ENCODE peak calls at places on chromosomes 1 and 21, in ten cellular contexts. C is activated naive CD4-positive, alpha-beta T cell; K is cardiac muscle cell; T is lower leg skin; N is H4; U is LoVo; D is activated CD4-positive, alpha-beta T cell treated with anti-CD3 and anti-CD28 coated beads, Interleukin-2, amount 50 U/mL, for 1 hour; P is CD4-positive, alpha-beta T cell; A is neuronal stem cell; I is A549. J is an unnamed sample.

GRCh38 chr1:215682232-215682631 is 115.1 kb downstream of the KCTD3 start:
- DNase-seq in C (no peak), K (no peak), T (no peak), N (no peak), U (no peak), D (no peak), P (no peak), A (no peak), I (no peak), J (no peak)

GRCh38 chr1:26848947-26849774 is 13.8 kb upstream of the SFN start:
- DNase-seq in C (no peak), K (no peak), T (no peak), N (peak; percentile 79), U (peak; percentile 94), D (no peak), P (no peak), A (no peak), I (peak; percentile 84), J (no peak)

GRCh38 chr21:45886610-45887026 is 95.0 kb upstream of the COL6A1 start:
- DNase-seq in C (no peak), K (no peak), T (no peak), N (no peak), U (no peak), D (no peak), P (no peak), A (no peak), I (no peak), J (no peak)

GRCh38 chr1:15330028-15330427 is 79.7 kb upstream of the EFHD2 start:
- DNase-seq in C (no peak), K (no peak), T (no peak), N (no peak), U (no peak), D (no peak), P (no peak), A (no peak), I (no peak), J (no peak)

GRCh38 chr1:11526071-11526895 is 47.3 kb downstream of the DISP3 start:
- DNase-seq in C (no peak), K (no peak), T (peak; percentile 71), N (no peak), U (no peak), D (no peak), P (no peak), A (no peak), I (no peak), J (no peak)

GRCh38 chr1:235468970-235469369 is 35.3 kb downstream of the B3GALNT2 start:
- DNase-seq in C (no peak), K (no peak), T (no peak), N (peak; percentile 28), U (peak; percentile 11), D (no peak), P (no peak), A (no peak), I (peak; percentile 31), J (no peak)

GRCh38 chr1:160657477-160657820 is 10.6 kb upstream of the SLAMF1 start:
- DNase-seq in C (no peak), K (no peak), T (no peak), N (no peak), U (no peak), D (no peak), P (no peak), A (no peak), I (no peak), J (no peak)

GRCh38 chr1:164813781-164814180 is 254.8 kb downstream of the PBX1 start:
- DNase-seq in C (no peak), K (no peak), T (no peak), N (no peak), U (no peak), D (no peak), P (no peak), A (no peak), I (no peak), J (no peak)

GRCh38 chr1:40890771-40891170 is 28.6 kb upstream of the CITED4 start:
- DNase-seq in C (no peak), K (no peak), T (no peak), N (no peak), U (no peak), D (no peak), P (no peak), A (no peak), I (no peak), J (no peak)